ENCODE peak calls at places on chromosome 22, in seven cellular contexts. One of them, this sample, is unnamed.

GRCh38 chr22:44023404-44024287 is 456 bp upstream of the PARVB start:
- DNase-seq in COR-L47: no peak
- DNase-seq in CD8-positive, alpha-beta T cell: no peak
- DNase-seq in RWPE1: no peak
- DNase-seq in GM13977: peak; percentile 80
- DNase-seq in naive B cell: peak; percentile 64
- DNase-seq in renal cortical epithelial cell: no peak
- DNase-seq in this sample: peak; percentile 49

GRCh38 chr22:45997775-45998637 is 21.0 kb upstream of the WNT7B start:
- DNase-seq in COR-L47: no peak
- DNase-seq in CD8-positive, alpha-beta T cell: no peak
- DNase-seq in RWPE1: no peak
- DNase-seq in GM13977: no peak
- DNase-seq in naive B cell: no peak
- DNase-seq in renal cortical epithelial cell: no peak
- DNase-seq in this sample: no peak

GRCh38 chr22:38348751-38349496 is 31.7 kb upstream of the CSNK1E start:
- DNase-seq in COR-L47: no peak
- DNase-seq in CD8-positive, alpha-beta T cell: no peak
- DNase-seq in RWPE1: no peak
- DNase-seq in GM13977: no peak
- DNase-seq in naive B cell: no peak
- DNase-seq in renal cortical epithelial cell: no peak
- DNase-seq in this sample: no peak

GRCh38 chr22:46053563-46054090 is 76.7 kb upstream of the WNT7B start:
- DNase-seq in COR-L47: no peak
- DNase-seq in CD8-positive, alpha-beta T cell: peak; percentile 47
- DNase-seq in RWPE1: peak; percentile 79
- DNase-seq in GM13977: peak; percentile 76
- DNase-seq in naive B cell: peak; percentile 62
- DNase-seq in renal cortical epithelial cell: no peak
- DNase-seq in this sample: peak; percentile 68

GRCh38 chr22:32693102-32693501 is 108.4 kb upstream of the TIMP3 start:
- DNase-seq in COR-L47: no peak
- DNase-seq in CD8-positive, alpha-beta T cell: no peak
- DNase-seq in RWPE1: peak; percentile 17
- DNase-seq in GM13977: no peak
- DNase-seq in naive B cell: no peak
- DNase-seq in renal cortical epithelial cell: no peak
- DNase-seq in this sample: no peak

GRCh38 chr22:41968601-41969000 is 642 bp upstream of the SEPTIN3 start:
- DNase-seq in COR-L47: peak; percentile 49
- DNase-seq in CD8-positive, alpha-beta T cell: no peak
- DNase-seq in RWPE1: no peak
- DNase-seq in GM13977: no peak
- DNase-seq in naive B cell: no peak
- DNase-seq in renal cortical epithelial cell: no peak
- DNase-seq in this sample: no peak

GRCh38 chr22:21041937-21042336 is 3.8 kb upstream of the LRRC74B start:
- DNase-seq in COR-L47: no peak
- DNase-seq in CD8-positive, alpha-beta T cell: no peak
- DNase-seq in RWPE1: no peak
- DNase-seq in GM13977: no peak
- DNase-seq in naive B cell: no peak
- DNase-seq in renal cortical epithelial cell: no peak
- DNase-seq in this sample: no peak

GRCh38 chr22:37972527-37972926 is 11.8 kb downstream of the SOX10 start:
- DNase-seq in COR-L47: peak; percentile 72
- DNase-seq in CD8-positive, alpha-beta T cell: no peak
- DNase-seq in RWPE1: no peak
- DNase-seq in GM13977: no peak
- DNase-seq in naive B cell: no peak
- DNase-seq in renal cortical epithelial cell: no peak
- DNase-seq in this sample: no peak

GRCh38 chr22:44384563-44384940 is 71.8 kb upstream of the SHISAL1 start:
- DNase-seq in COR-L47: no peak
- DNase-seq in CD8-positive, alpha-beta T cell: no peak
- DNase-seq in RWPE1: no peak
- DNase-seq in GM13977: no peak
- DNase-seq in naive B cell: no peak
- DNase-seq in renal cortical epithelial cell: no peak
- DNase-seq in this sample: no peak

GRCh38 chr22:22515890-22516289 is 4.2 kb downstream of the ZNF280A start:
- DNase-seq in COR-L47: no peak
- DNase-seq in CD8-positive, alpha-beta T cell: no peak
- DNase-seq in RWPE1: no peak
- DNase-seq in GM13977: no peak
- DNase-seq in naive B cell: no peak
- DNase-seq in renal cortical epithelial cell: no peak
- DNase-seq in this sample: no peak

GRCh38 chr22:50173221-50173982 is 2.9 kb downstream of the PANX2 start:
- DNase-seq in COR-L47: no peak
- DNase-seq in CD8-positive, alpha-beta T cell: no peak
- DNase-seq in RWPE1: no peak
- DNase-seq in GM13977: peak; percentile 66
- DNase-seq in naive B cell: peak; percentile 53
- DNase-seq in renal cortical epithelial cell: no peak
- DNase-seq in this sample: no peak